ENCODE peak calls at places on chromosomes 11 and 22, in nine cellular contexts. K, S, Q, C, Y, N, U, Z and W are unnamed samples.

GRCh38 chr22:17749605-17750395 is 24.5 kb downstream of the BID start:
- DNase-seq in U (no peak), Q (peak), S (no peak), N (no peak), K (no peak), Z (no peak), C (no peak), Y (no peak), W (no peak)

GRCh38 chr11:128474036-128474874 is 113.1 kb downstream of the ETS1 start:
- DNase-seq in Y (no peak), U (no peak), S (no peak), Z (no peak), C (no peak), K (no peak), Q (no peak), N (no peak), W (no peak)

GRCh38 chr11:121351089-121351488 is 58.5 kb downstream of the SC5D start:
- DNase-seq in Y (no peak), C (no peak), Q (no peak), U (no peak), Z (no peak), S (no peak), N (no peak), K (no peak), W (no peak)

GRCh38 chr11:86594746-86595145 is 77.7 kb downstream of the ME3 start:
- DNase-seq in N (no peak), Z (no peak), C (no peak), Q (no peak), K (no peak), Y (no peak), U (no peak), S (no peak), W (no peak)

GRCh38 chr11:27705873-27706820 is 5.9 kb upstream of the BDNF start:
- DNase-seq in Q (peak), K (no peak), C (no peak), S (no peak), N (no peak), U (no peak), Y (no peak), Z (peak), W (no peak)

GRCh38 chr22:30267382-30268302 is 991 bp upstream of the OSM start:
- DNase-seq in U (peak), S (no peak), K (no peak), Q (no peak), N (peak), C (peak), Z (no peak), Y (no peak), W (peak)

GRCh38 chr11:2100361-2101170 is 38.6 kb downstream of the IGF2 start:
- DNase-seq in Y (no peak), Z (no peak), U (peak), N (no peak), K (no peak), S (no peak), C (no peak), Q (no peak), W (no peak)

GRCh38 chr11:95074806-95075563 is 8.3 kb downstream of the SRSF8 start:
- DNase-seq in C (no peak), Z (peak), U (peak), Q (no peak), S (no peak), K (peak), Y (peak), N (no peak), W (no peak)

GRCh38 chr11:76805206-76805913 is 22.2 kb downstream of the TSKU start:
- DNase-seq in Y (no peak), Q (no peak), U (no peak), S (no peak), K (no peak), C (no peak), Z (no peak), N (no peak), W (peak)